ENCODE peak calls at places on chromosomes 6 and 20, in seven cellular contexts. T is AG04450, S is stomach, U is prostate gland, X is posterior cingulate gyrus, K is fibroblast of mammary gland, Y is fibroblast of pulmonary artery. E is an unnamed sample.

GRCh38 chr20:10430000-10430466 is 4.0 kb downstream of the MKKS start:
- DNase-seq in T (no peak), S (no peak), U (no peak), X (no peak), Y (peak), K (peak), E (no peak)

GRCh38 chr6:30767158-30767943 is 23.0 kb upstream of the IER3 start:
- DNase-seq in T (no peak), K (no peak), Y (no peak), S (no peak), U (no peak), X (no peak), E (no peak)

GRCh38 chr20:57169162-57169561 is 97.3 kb downstream of the BMP7 start:
- DNase-seq in S (no peak), U (no peak), X (no peak), T (no peak), Y (no peak), K (no peak), E (no peak)

GRCh38 chr20:25072226-25072811 is 9.6 kb downstream of the VSX1 start:
- DNase-seq in Y (peak), K (no peak), U (no peak), S (no peak), X (no peak), T (no peak), E (no peak)

GRCh38 chr20:58717278-58718091 is 24.9 kb downstream of the NPEPL1 start:
- DNase-seq in U (peak), K (no peak), S (peak), Y (no peak), X (peak), T (no peak), E (no peak)

GRCh38 chr20:45345104-45345936 is 2.9 kb downstream of the SDC4 start:
- DNase-seq in U (peak), T (no peak), X (no peak), S (peak), Y (no peak), K (no peak), E (peak)

GRCh38 chr6:35453236-35453635 is 1.1 kb downstream of the FANCE start:
- DNase-seq in S (no peak), X (no peak), Y (no peak), K (no peak), T (no peak), U (no peak), E (no peak)

GRCh38 chr20:64100946-64101688 is 6.2 kb downstream of the NPBWR2 start:
- DNase-seq in K (no peak), Y (no peak), T (no peak), X (no peak), U (no peak), S (no peak), E (no peak)

GRCh38 chr6:21653902-21654301 is 60.4 kb downstream of the SOX4 start:
- DNase-seq in S (no peak), U (no peak), Y (no peak), X (no peak), T (no peak), K (no peak), E (no peak)

GRCh38 chr6:37784585-37784967 is 35.0 kb upstream of the ZFAND3 start:
- DNase-seq in T (no peak), U (no peak), S (no peak), K (peak), Y (no peak), X (no peak), E (no peak)

GRCh38 chr6:17962436-17963031 is 24.9 kb downstream of the KIF13A start:
- DNase-seq in K (peak), S (no peak), Y (peak), T (peak), U (no peak), X (no peak), E (no peak)

GRCh38 chr6:138728672-138729071 is 44.9 kb upstream of the CCDC28A start:
- DNase-seq in K (no peak), S (no peak), Y (no peak), U (no peak), X (no peak), T (no peak), E (no peak)

GRCh38 chr6:89242574-89243330 is 25.6 kb upstream of the GABRR1 start:
- DNase-seq in S (no peak), X (no peak), K (peak), U (peak), T (peak), Y (peak), E (no peak)

GRCh38 chr6:39686980-39687379 is 38.2 kb downstream of the KIF6 start:
- DNase-seq in K (no peak), T (no peak), X (no peak), Y (no peak), S (no peak), U (no peak), E (peak)

GRCh38 chr6:160073272-160073671 is 48.3 kb upstream of the SLC22A1 start:
- DNase-seq in X (no peak), Y (no peak), T (no peak), S (no peak), U (no peak), K (no peak), E (no peak)

GRCh38 chr6:26240157-26240980 is 124.6 kb upstream of the BTN3A2 start:
- DNase-seq in K (peak), S (peak), U (peak), T (no peak), X (no peak), Y (peak), E (peak)

GRCh38 chr6:150343434-150343833 is 25.4 kb upstream of the IYD start:
- DNase-seq in K (peak), Y (peak), X (no peak), U (no peak), T (no peak), S (no peak), E (no peak)

GRCh38 chr6:110874880-110875547 is 429 bp downstream of the AMD1 start:
- DNase-seq in T (peak), X (peak), Y (no peak), S (peak), K (no peak), U (peak), E (no peak)

GRCh38 chr6:51959744-51960383 is 127.5 kb downstream of the PKHD1 start:
- DNase-seq in U (peak), T (peak), X (peak), Y (peak), K (peak), S (peak), E (peak)

GRCh38 chr6:137051790-137052472 is 7.2 kb upstream of the IL20RA start:
- DNase-seq in K (peak), Y (no peak), T (no peak), U (no peak), S (no peak), X (no peak), E (no peak)

GRCh38 chr20:48222595-48223180 is 437.4 kb upstream of the SULF2 start:
- DNase-seq in U (no peak), X (no peak), S (no peak), Y (no peak), K (no peak), T (no peak), E (no peak)

GRCh38 chr20:31515072-31515774 is 981 bp downstream of the HM13 start:
- DNase-seq in S (no peak), Y (no peak), T (no peak), X (no peak), K (no peak), U (no peak), E (no peak)

GRCh38 chr6:28537065-28537464 is 11.4 kb downstream of the GPX5 start:
- DNase-seq in K (peak), U (no peak), S (no peak), Y (peak), T (no peak), X (no peak), E (no peak)